ENCODE peak calls at places on chromosomes 6 and 20, in four cellular contexts. P is K562, N is HepG2, F is H1. L is an unnamed sample.
A peak's percentile ranks its signal among the peaks of the same experiment; 100 is the strongest.

GRCh38 chr20:9442858-9443257 is 71.5 kb upstream of the LAMP5 start:
- DNase-seq in P (no peak), N (peak; percentile 39), F (no peak), L (peak; percentile 59)

GRCh38 chr20:10414982-10415650 is 18.9 kb downstream of the MKKS start:
- DNase-seq in P (no peak), N (no peak), F (no peak), L (no peak)

GRCh38 chr6:3136361-3136760 is 17.9 kb downstream of the BPHL start:
- DNase-seq in P (no peak), N (no peak), F (no peak), L (no peak)

GRCh38 chr6:117908246-117909107 is 1.4 kb downstream of the SLC35F1 start:
- DNase-seq in P (no peak), N (no peak), F (no peak), L (no peak)

GRCh38 chr6:56062856-56063255 is 184.5 kb downstream of the COL21A1 start:
- DNase-seq in P (no peak), N (no peak), F (no peak), L (no peak)

GRCh38 chr6:150881911-150882481 is 16.5 kb downstream of the MTHFD1L start:
- DNase-seq in P (no peak), N (peak; percentile 97), F (no peak), L (no peak)

GRCh38 chr6:166202321-166202733 is 34.7 kb upstream of the TBXT start:
- DNase-seq in P (peak; percentile 4), N (no peak), F (no peak), L (peak; percentile 51)

GRCh38 chr6:42302441-42302840 is 84.8 kb upstream of the MRPS10 start:
- DNase-seq in P (no peak), N (no peak), F (no peak), L (no peak)

GRCh38 chr6:157893238-157893637 is 70.2 kb downstream of the SNX9 start:
- DNase-seq in P (no peak), N (no peak), F (no peak), L (no peak)

GRCh38 chr20:56964886-56965285 is 301.6 kb downstream of the BMP7 start:
- DNase-seq in P (no peak), N (no peak), F (no peak), L (no peak)

GRCh38 chr20:36808317-36809257 is 35.0 kb upstream of the DSN1 start:
- DNase-seq in P (peak; percentile 80), N (peak; percentile 70), F (peak; percentile 29), L (no peak)

GRCh38 chr6:66638099-66638498 is 931.1 kb upstream of the EYS start:
- DNase-seq in P (no peak), N (no peak), F (no peak), L (no peak)

GRCh38 chr6:3337521-3338350 is 79.0 kb downstream of the PSMG4 start:
- DNase-seq in P (peak; percentile 77), N (peak; percentile 58), F (no peak), L (no peak)

GRCh38 chr6:114342086-114342825 is 567 bp downstream of the HS3ST5 start:
- DNase-seq in P (no peak), N (no peak), F (no peak), L (no peak)

GRCh38 chr20:13995841-13996240 is 525 bp downstream of the MACROD2 start:
- DNase-seq in P (no peak), N (no peak), F (no peak), L (no peak)

GRCh38 chr20:10898555-10898954 is 224.8 kb upstream of the JAG1 start:
- DNase-seq in P (no peak), N (no peak), F (no peak), L (no peak)

GRCh38 chr6:111865049-111865585 is 8.1 kb downstream of the FYN start:
- DNase-seq in P (no peak), N (no peak), F (no peak), L (no peak)

GRCh38 chr6:52077961-52078613 is 9.3 kb downstream of the PKHD1 start:
- DNase-seq in P (no peak), N (no peak), F (no peak), L (no peak)

GRCh38 chr20:20000223-20000968 is 16.8 kb upstream of the NAA20 start:
- DNase-seq in P (no peak), N (no peak), F (no peak), L (no peak)

GRCh38 chr6:90168693-90169131 is 127.9 kb downstream of the BACH2 start:
- DNase-seq in P (no peak), N (no peak), F (no peak), L (no peak)

GRCh38 chr20:48149887-48150286 is 364.6 kb upstream of the SULF2 start:
- DNase-seq in P (no peak), N (no peak), F (no peak), L (no peak)

GRCh38 chr20:4998160-4998651 is 3.1 kb downstream of the SLC23A2 start:
- DNase-seq in P (no peak), N (peak; percentile 65), F (no peak), L (peak; percentile 20)

GRCh38 chr6:142735182-142735581 is 209.8 kb downstream of the HIVEP2 start:
- DNase-seq in P (no peak), N (no peak), F (no peak), L (no peak)

GRCh38 chr6:113050010-113050893 is 703.1 kb downstream of the RFPL4B start:
- DNase-seq in P (no peak), N (no peak), F (no peak), L (no peak)

GRCh38 chr6:26003102-26003694 is 40.6 kb downstream of the TRIM38 start:
- DNase-seq in P (peak; percentile 81), N (peak; percentile 63), F (no peak), L (no peak)

GRCh38 chr6:40586800-40587201 is 363 bp downstream of the LRFN2 start:
- DNase-seq in P (no peak), N (no peak), F (no peak), L (no peak)

GRCh38 chr6:139602577-139602976 is 228.1 kb upstream of the CITED2 start:
- DNase-seq in P (no peak), N (no peak), F (no peak), L (no peak)

DNA sequence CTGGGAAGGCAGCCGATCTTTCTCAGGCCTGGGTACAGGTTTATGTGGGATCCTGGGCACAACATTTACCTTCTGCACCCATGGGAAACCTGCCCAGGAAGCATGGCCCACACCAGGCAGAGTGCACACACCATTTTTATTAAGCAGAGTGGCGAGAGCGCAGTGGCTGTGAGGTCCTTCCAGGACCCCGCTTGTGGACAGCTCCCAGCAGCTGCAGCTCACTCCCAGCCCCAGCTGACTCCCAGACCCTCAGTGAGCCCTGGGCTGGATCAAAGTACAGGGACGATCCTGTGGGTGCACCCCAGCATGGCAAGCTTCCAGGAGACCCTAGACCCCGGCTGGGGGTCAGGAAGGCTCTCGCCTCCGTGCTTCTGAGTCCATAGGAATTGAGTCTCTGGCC is 65.5 kb upstream of the SLCO4A1 start:
- DNase-seq in P (peak; percentile 68), N (no peak), F (no peak), L (no peak)
- TF ChIP-seq ATF2 in P (no peak), N (no peak), F (no peak), L (no peak)

DNA sequence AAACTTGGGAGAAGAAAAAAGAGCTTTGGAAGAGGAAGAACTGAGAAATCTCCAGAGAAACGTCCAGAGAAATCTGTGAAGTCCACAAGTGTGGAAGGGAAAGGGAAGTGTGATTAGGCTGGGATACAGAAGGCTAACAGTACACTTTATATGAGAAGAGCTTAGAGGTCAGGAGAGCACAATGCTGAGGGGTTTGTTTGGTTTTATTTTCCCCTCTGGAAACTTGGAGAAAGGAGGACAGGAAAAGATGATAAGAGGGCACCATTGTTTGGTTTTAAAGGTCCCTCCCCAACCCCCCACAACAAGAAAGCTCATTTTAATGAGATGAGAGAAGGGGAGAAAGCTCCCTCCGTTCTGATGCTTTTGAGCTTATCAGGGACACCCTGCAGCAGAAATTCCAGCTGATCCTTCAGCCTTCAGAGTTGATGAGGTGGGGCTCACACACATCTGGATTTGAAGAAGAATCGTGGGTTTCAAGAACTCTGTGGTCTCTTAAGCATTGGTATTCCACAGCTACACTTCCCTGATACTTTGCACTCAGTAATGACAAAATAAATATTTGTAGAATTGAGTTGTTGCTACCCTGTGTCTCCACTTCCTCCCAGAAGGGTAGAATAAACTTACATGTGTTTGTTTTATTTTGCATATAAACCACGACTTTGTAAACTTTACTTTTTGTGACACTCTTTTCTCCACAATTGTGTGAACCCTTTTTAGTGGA is 1.9 kb downstream of the NT5E start:
- DNase-seq in P (no peak), N (peak; percentile 70), F (no peak), L (no peak)
- TF ChIP-seq CEBPB in P (no peak), N (no peak), F (no peak), L (no peak)

DNA sequence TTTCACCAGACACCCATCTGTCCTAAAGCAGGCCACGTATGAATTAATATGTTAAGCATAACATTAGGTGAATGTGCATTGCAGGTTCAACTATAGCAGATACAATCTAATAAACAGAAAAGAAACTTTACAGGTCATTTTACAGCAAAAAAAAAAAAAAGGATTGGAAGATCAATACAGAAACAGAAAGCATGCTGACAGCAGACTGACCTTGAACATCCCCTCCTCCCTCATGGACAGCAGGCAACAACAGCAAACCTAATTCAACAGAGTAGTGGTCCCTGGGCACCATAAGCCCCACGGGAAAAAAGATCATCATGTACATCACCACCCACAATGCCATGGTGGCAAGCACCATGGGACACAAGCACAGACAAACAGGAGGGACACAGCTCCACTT is 12.1 kb upstream of the RAB22A start:
- DNase-seq in P (no peak), N (no peak), F (no peak), L (no peak)
- TF ChIP-seq ATF2 in P (no peak), N (no peak), F (no peak), L (no peak)

GRCh38 chr6:32883789-32884188 is 29.8 kb downstream of the PSMB9 start:
- DNase-seq in P (no peak), N (no peak), F (no peak), L (no peak)
- TF ChIP-seq CEBPB in P (no peak), N (no peak), F (no peak), L (no peak)

DNA sequence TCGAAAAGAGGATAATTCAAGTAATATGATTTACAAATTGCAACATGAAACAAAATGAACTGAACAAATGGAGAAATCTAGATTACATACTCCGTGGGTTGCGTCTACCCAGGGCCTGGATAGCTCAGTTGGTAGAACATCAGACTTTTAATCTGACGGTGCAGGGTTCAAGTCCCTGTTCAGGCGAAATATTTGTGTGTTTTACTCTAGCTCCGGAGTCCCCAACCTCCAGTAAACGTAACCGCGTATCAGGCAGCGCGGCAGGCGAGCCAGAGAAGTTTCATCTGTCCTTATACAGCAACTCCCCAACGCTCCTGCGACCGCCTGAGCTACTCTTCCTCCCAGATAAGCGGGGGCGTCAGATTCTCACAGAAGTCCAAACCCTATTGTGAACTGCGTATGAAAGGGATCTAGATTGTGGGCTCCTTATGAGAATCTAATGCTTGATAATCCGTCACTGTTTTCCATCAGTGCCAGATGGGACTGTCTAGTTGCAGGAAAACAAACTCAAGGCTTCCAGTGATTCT is 176.1 kb downstream of the TRIM27 start:
- DNase-seq in P (peak; percentile 77), N (peak; percentile 81), F (peak; percentile 90), L (no peak)
- TF ChIP-seq ATF2 in P (no peak), N (no peak), F (peak; percentile 95), L (no peak)

L was measured in GM12878.